ENCODE peak calls at places on chromosomes 2 and 18, in ten cellular contexts. T, L, I, B, F, V, C, P, J and G are unnamed samples.

GRCh38 chr18:43364535-43364934 is 87.2 kb upstream of the SYT4 start:
- DNase-seq in T (no peak), L (no peak), I (no peak), B (no peak), F (no peak), V (no peak), C (no peak), P (no peak), J (no peak), G (no peak)

GRCh38 chr2:104834431-104834830 is 19.5 kb upstream of the POU3F3 start:
- DNase-seq in T (no peak), L (no peak), I (no peak), B (no peak), F (no peak), V (peak; percentile 77), C (no peak), P (no peak), J (no peak), G (no peak)

GRCh38 chr2:159564081-159564480 is 52.3 kb downstream of the BAZ2B start:
- DNase-seq in T (no peak), L (no peak), I (no peak), B (no peak), F (peak; percentile 47), V (no peak), C (no peak), P (no peak), J (no peak), G (no peak)

GRCh38 chr2:70733428-70734185 is 34.4 kb downstream of the ADD2 start:
- DNase-seq in T (no peak), L (no peak), I (no peak), B (no peak), F (no peak), V (no peak), C (no peak), P (no peak), J (no peak), G (no peak)

GRCh38 chr2:139031722-139032121 is 251.5 kb upstream of the NXPH2 start:
- DNase-seq in T (no peak), L (peak; percentile 17), I (peak; percentile 1), B (no peak), F (no peak), V (no peak), C (peak; percentile 8), P (no peak), J (no peak), G (peak; percentile 53)

GRCh38 chr2:160703648-160704585 is 210.3 kb upstream of the RBMS1 start:
- DNase-seq in T (no peak), L (no peak), I (no peak), B (no peak), F (no peak), V (no peak), C (no peak), P (no peak), J (no peak), G (no peak)

GRCh38 chr2:29719626-29720025 is 201.8 kb downstream of the ALK start:
- DNase-seq in T (no peak), L (no peak), I (no peak), B (no peak), F (no peak), V (no peak), C (no peak), P (no peak), J (no peak), G (no peak)

GRCh38 chr2:94993176-94994062 is 32.1 kb upstream of the MAL start:
- DNase-seq in T (no peak), L (no peak), I (no peak), B (no peak), F (no peak), V (no peak), C (no peak), P (no peak), J (no peak), G (no peak)

GRCh38 chr2:71748227-71748626 is 294.9 kb downstream of the DYSF start:
- DNase-seq in T (no peak), L (peak; percentile 47), I (peak; percentile 37), B (no peak), F (peak; percentile 69), V (no peak), C (no peak), P (no peak), J (no peak), G (no peak)

GRCh38 chr2:178328037-178328436 is 122.9 kb downstream of the PRKRA start:
- DNase-seq in T (peak; percentile 37), L (peak; percentile 67), I (peak; percentile 51), B (no peak), F (peak; percentile 57), V (no peak), C (peak; percentile 26), P (no peak), J (no peak), G (no peak)

GRCh38 chr2:104701471-104701911 is 152.4 kb upstream of the POU3F3 start:
- DNase-seq in T (no peak), L (no peak), I (no peak), B (no peak), F (no peak), V (no peak), C (no peak), P (no peak), J (no peak), G (no peak)

GRCh38 chr2:62287895-62288589 is 92.1 kb downstream of the B3GNT2 start:
- DNase-seq in T (no peak), L (peak; percentile 36), I (peak; percentile 39), B (no peak), F (peak; percentile 67), V (no peak), C (no peak), P (no peak), J (peak; percentile 45), G (peak; percentile 92)

GRCh38 chr2:234491897-234492296 is 5.0 kb downstream of the ARL4C start:
- DNase-seq in T (no peak), L (no peak), I (no peak), B (no peak), F (no peak), V (no peak), C (no peak), P (no peak), J (no peak), G (no peak)

GRCh38 chr2:68278169-68278568 is 25.8 kb upstream of the PPP3R1 start:
- DNase-seq in T (no peak), L (no peak), I (no peak), B (no peak), F (no peak), V (no peak), C (no peak), P (no peak), J (no peak), G (peak; percentile 36)

DNA sequence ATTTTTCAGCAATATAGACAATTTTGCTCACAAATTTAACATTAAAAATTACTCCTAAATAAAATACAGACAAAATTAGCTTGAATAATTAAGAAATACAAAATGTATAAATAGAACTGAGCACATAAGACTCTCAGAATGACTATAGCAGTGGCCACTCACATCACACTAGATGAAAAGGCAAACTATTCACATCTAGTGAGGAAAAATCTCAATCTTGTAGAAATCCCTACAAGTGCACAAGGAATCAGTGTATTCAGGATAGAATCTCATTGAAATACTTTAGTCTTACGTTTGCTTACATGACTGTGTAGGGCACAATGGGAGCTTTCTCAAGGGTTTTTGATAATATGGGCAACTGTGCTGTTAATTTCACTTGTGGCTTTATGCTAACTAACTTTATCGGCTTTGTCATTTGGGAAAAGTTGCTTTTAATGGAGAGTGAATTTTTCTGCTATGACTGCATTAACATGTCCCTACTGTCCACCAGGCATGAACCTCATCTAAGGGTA is 678.9 kb upstream of the LRRTM4 start:
- DNase-seq in T (no peak), L (no peak), I (no peak), B (no peak), F (no peak), V (no peak), C (no peak), P (no peak), J (no peak), G (no peak)
- H3K4me3 ChIP-seq in T (no peak overlapping the region), L (no peak overlapping the region), I (no peak overlapping the region), B (no peak overlapping the region), F (no peak overlapping the region), V (no peak overlapping the region), C (no peak overlapping the region), P (no peak overlapping the region), J (no peak overlapping the region), G (no peak overlapping the region)

GRCh38 chr2:27092696-27093429 is 6.3 kb downstream of the KHK start:
- DNase-seq in T (no peak), L (no peak), I (no peak), B (no peak), F (no peak), V (no peak), C (no peak), P (no peak), J (no peak), G (no peak)
- TF ChIP-seq CTCF in T (no peak), L (no peak), I (no peak), B (no peak), F (no peak), V (no peak), C (no peak), P (no peak), J (no peak), G (no peak)

GRCh38 chr2:111116843-111117665 is 3.7 kb upstream of the BCL2L11 start:
- DNase-seq in T (no peak), L (peak; percentile 81), I (peak; percentile 76), B (peak; percentile 87), F (peak; percentile 75), V (peak; percentile 91), C (peak; percentile 37), P (peak; percentile 75), J (peak; percentile 52), G (peak; percentile 83)
- H3K4me3 ChIP-seq in T (peak overlapping the region; percentile 57), L (peak overlapping the region; percentile 45), I (peak overlapping the region; percentile 55), B (peak overlapping the region; percentile 50), F (peak overlapping the region; percentile 58), V (peak overlapping the region; percentile 92), C (peak overlapping the region; percentile 42), P (peak overlapping the region; percentile 13), J (peak overlapping the region; percentile 29), G (peak overlapping the region; percentile 51)

GRCh38 chr2:242017086-242017485 is 147.6 kb downstream of the RTP5 start:
- DNase-seq in T (no peak), L (no peak), I (no peak), B (no peak), F (no peak), V (no peak), C (no peak), P (no peak), J (no peak), G (no peak)
- TF ChIP-seq CTCF in T (no peak), L (no peak), I (no peak), B (no peak), F (no peak), V (no peak), C (no peak), P (no peak), J (no peak), G (no peak)

DNA sequence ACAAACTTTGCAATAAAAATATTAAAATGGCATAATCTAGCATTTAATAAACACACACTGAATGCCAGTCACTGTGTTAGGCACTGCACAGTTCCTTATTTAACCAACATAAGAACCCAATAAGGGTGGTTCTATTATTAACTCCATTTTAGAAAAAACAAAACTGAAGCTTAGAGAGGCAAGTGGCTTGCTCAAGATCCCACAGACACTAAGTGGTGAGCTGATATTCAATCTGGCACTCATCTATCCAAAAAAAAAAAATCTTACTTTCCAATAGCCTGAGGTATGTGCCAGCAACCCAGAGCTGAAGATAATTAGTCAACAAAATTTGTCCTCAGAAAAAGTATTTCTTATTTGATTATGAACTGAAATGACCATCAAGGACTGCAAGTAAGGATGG is 799 bp downstream of the CYTIP start:
- DNase-seq in T (no peak), L (no peak), I (no peak), B (no peak), F (no peak), V (no peak), C (no peak), P (no peak), J (no peak), G (no peak)
- H3K4me3 ChIP-seq in T (no peak overlapping the region), L (no peak overlapping the region), I (no peak overlapping the region), B (no peak overlapping the region), F (no peak overlapping the region), V (peak overlapping the region; percentile 49), C (no peak overlapping the region), P (no peak overlapping the region), J (peak overlapping the region; percentile 7), G (no peak overlapping the region)